ENCODE peak calls at places on chromosomes 16 and 17, in four cellular contexts. I is K562, O is HepG2, S is GM12878. J is an unnamed sample.

GRCh38 chr16:15403392-15403995 is 7.9 kb downstream of the MPV17L start:
- DNase-seq in I (no peak), O (no peak), S (no peak), J (no peak)

GRCh38 chr16:23858496-23859062 is 22.8 kb downstream of the PRKCB start:
- DNase-seq in O (no peak), S (no peak), I (no peak), J (no peak)

GRCh38 chr16:31420037-31420436 is 8.1 kb downstream of the COX6A2 start:
- DNase-seq in S (no peak), I (no peak), O (no peak), J (no peak)

GRCh38 chr16:74439685-74440084 is 18.4 kb upstream of the CLEC18B start:
- DNase-seq in S (no peak), O (no peak), I (peak), J (no peak)

GRCh38 chr16:69311533-69312388 is 611 bp downstream of the VPS4A start:
- DNase-seq in O (peak), S (no peak), I (peak), J (peak)

GRCh38 chr17:37360632-37361031 is 15.2 kb upstream of the C17orf78 start:
- DNase-seq in I (no peak), S (no peak), O (no peak), J (no peak)

GRCh38 chr17:19322129-19322505 is 40.4 kb downstream of the B9D1 start:
- DNase-seq in S (no peak), I (no peak), O (no peak), J (no peak)

GRCh38 chr17:29682054-29682453 is 59.3 kb upstream of the CORO6 start:
- DNase-seq in S (no peak), I (peak), O (no peak), J (no peak)

GRCh38 chr17:1639549-1639948 is 6.0 kb downstream of the SCARF1 start:
- DNase-seq in O (no peak), I (no peak), S (no peak), J (no peak)

GRCh38 chr17:71600137-71600789 is 520.6 kb upstream of the SOX9 start:
- DNase-seq in O (no peak), S (no peak), I (no peak), J (peak)

GRCh38 chr16:1772908-1773702 is at the start of gene MRPS34:
- DNase-seq in I (peak), O (peak), S (peak), J (peak)

GRCh38 chr17:58889928-58890327 is 134.3 kb downstream of the PPM1E start:
- DNase-seq in S (no peak), O (no peak), I (no peak), J (no peak)

GRCh38 chr17:601462-602303 is 113.0 kb downstream of the VPS53 start:
- DNase-seq in I (peak), S (no peak), O (no peak), J (no peak)

GRCh38 chr16:83967838-83968482 is at the start of gene NECAB2:
- DNase-seq in S (no peak), I (peak), O (no peak), J (peak)

GRCh38 chr16:89571636-89572035 is 3.9 kb upstream of the CPNE7 start:
- DNase-seq in I (no peak), S (no peak), O (no peak), J (no peak)

GRCh38 chr16:57766714-57767348 is 31.3 kb downstream of the KATNB1 start:
- DNase-seq in I (no peak), O (no peak), S (no peak), J (no peak)

GRCh38 chr16:68898026-68898425 is 54.7 kb downstream of the TANGO6 start:
- DNase-seq in O (no peak), S (no peak), I (no peak), J (no peak)

GRCh38 chr16:30151091-30151490 is 28.1 kb upstream of the MAPK3 start:
- DNase-seq in S (no peak), I (no peak), O (no peak), J (no peak)

GRCh38 chr17:67532326-67532871 is 155.3 kb downstream of the PITPNC1 start:
- DNase-seq in O (no peak), S (no peak), I (no peak), J (no peak)

GRCh38 chr16:2515180-2515803 is 1.5 kb downstream of the ATP6V0C start:
- DNase-seq in I (peak), S (no peak), O (no peak), J (no peak)

GRCh38 chr17:285751-286422 is 66.7 kb downstream of the RPH3AL start:
- DNase-seq in I (no peak), O (no peak), S (no peak), J (no peak)

GRCh38 chr16:80027007-80027965 is 426.7 kb upstream of the MAF start:
- DNase-seq in I (peak), O (peak), S (peak), J (peak)
- TF ChIP-seq BHLHE40 in I (no peak), O (no peak), S (no peak), J (no peak)

GRCh38 chr16:70592106-70592571 is 54.2 kb upstream of the IL34 start:
- DNase-seq in O (no peak), I (no peak), S (no peak), J (no peak)

GRCh38 chr16:70594569-70594968 is 51.8 kb upstream of the IL34 start:
- DNase-seq in I (no peak), O (no peak), S (no peak), J (no peak)

GRCh38 chr16:70590722-70591438 is 55.5 kb upstream of the IL34 start:
- DNase-seq in S (no peak), O (no peak), I (no peak), J (no peak)

GRCh38 chr16:70591609-70592008 is 54.8 kb upstream of the IL34 start:
- DNase-seq in S (no peak), I (no peak), O (no peak), J (no peak)

GRCh38 chr16:70593544-70593943 is 52.8 kb upstream of the IL34 start:
- DNase-seq in O (no peak), I (no peak), S (no peak), J (no peak)
- TF ChIP-seq SP1 in O (no peak), I (no peak), S (no peak), J (no peak)

DNA sequence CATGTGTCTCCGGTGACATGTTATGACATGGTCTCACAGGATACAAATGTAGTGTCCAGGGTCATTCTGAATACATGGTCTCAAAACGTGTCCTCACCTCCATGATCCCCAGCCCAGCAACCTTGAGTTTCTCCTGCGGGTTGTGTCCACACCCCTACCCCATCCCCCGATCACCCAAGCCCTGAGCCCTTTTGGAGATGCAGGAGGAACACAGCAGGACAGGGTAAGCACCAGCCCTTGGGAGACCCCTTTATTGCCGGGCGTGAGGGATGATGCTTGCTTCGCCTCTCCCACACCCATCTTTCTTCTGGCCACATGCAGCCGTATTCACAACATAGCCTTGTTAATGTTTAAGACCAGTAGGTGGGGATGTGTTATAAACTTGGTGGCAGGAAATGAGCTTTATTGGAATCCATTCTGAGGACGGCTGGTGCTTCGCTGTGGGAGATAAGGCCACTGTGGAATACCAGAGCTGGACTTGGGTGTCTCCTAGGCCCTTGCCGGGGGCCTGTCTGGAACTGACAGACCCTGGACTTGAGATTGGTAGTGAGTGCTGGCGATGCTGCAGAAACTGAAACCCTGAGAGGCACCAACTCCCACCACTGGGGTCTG is 5.5 kb downstream of the TMEM132E start:
- DNase-seq in S (no peak), O (no peak), I (peak), J (no peak)
- TF ChIP-seq BHLHE40 in S (no peak), O (no peak), I (no peak), J (no peak)

DNA sequence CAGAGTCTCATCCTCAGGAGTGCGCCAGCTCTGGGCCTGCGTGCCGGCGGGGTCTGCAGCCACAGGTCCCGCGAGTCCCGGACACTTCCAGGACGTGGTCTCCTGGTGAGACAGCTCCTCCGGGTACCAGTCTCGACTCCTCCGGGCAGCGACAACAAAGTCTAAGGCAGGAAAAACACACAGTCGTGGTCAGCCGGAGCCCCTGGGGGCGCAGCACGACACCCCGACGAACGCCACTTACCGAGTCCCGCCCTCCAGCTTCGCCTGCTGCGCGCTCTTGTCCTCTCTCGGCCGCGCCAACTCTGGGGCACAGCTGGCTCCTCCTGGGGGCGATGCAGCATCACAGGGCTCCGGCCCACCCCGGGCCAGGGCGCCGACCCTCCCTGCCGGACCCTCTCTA is 13.4 kb downstream of the MIS12 start:
- DNase-seq in O (no peak), I (no peak), S (no peak), J (no peak)
- TF ChIP-seq SP1 in O (no peak), I (no peak), S (no peak), J (no peak)

GRCh38 chr17:57328109-57328882 is 72.0 kb downstream of the MSI2 start:
- DNase-seq in O (no peak), I (no peak), S (no peak), J (no peak)

GRCh38 chr17:57329380-57330214 is 73.3 kb downstream of the MSI2 start:
- DNase-seq in S (no peak), I (no peak), O (no peak), J (no peak)

GRCh38 chr17:57326764-57327163 is 70.4 kb downstream of the MSI2 start:
- DNase-seq in S (no peak), O (no peak), I (no peak), J (no peak)

GRCh38 chr17:57326348-57326747 is 70.0 kb downstream of the MSI2 start:
- DNase-seq in S (no peak), O (no peak), I (no peak), J (no peak)

GRCh38 chr17:57327176-57327970 is 71.0 kb downstream of the MSI2 start:
- DNase-seq in I (no peak), O (no peak), S (no peak), J (no peak)
- TF ChIP-seq BHLHE40 in I (no peak), O (no peak), S (no peak), J (no peak)

GRCh38 chr17:44444735-44445105 is 55.3 kb upstream of the ITGA2B start:
- DNase-seq in S (no peak), O (no peak), I (no peak), J (no peak)
- TF ChIP-seq SP1 in S (no peak), O (no peak), I (no peak), J (no peak)

GRCh38 chr16:21088646-21089538 is 61.8 kb downstream of the DNAH3 start:
- DNase-seq in O (no peak), S (no peak), I (no peak), J (no peak)
- TF ChIP-seq BHLHE40 in O (no peak), S (no peak), I (no peak), J (no peak)